ENCODE peak calls at places on chromosome 12, in seven cellular contexts. G, D, I, P, C, E and H are unnamed samples.

GRCh38 chr12:49622501-49623141 is 740 bp upstream of the PRPF40B start:
- DNase-seq in G (peak), D (no peak), I (no peak), P (peak), C (peak), E (peak), H (peak)

GRCh38 chr12:114245555-114245954 is 160.4 kb downstream of the TBX5 start:
- DNase-seq in G (no peak), D (no peak), I (peak), P (no peak), C (no peak), E (no peak), H (no peak)

GRCh38 chr12:7645395-7646177 is 20.1 kb downstream of the APOBEC1 start:
- DNase-seq in G (no peak), D (no peak), I (no peak), P (peak), C (peak), E (peak), H (no peak)

GRCh38 chr12:1846421-1847405 is 26.3 kb downstream of the LRTM2 start:
- DNase-seq in G (peak), D (no peak), I (no peak), P (no peak), C (no peak), E (no peak), H (no peak)

GRCh38 chr12:84910549-84911241 is 1.9 kb downstream of the SLC6A15 start:
- DNase-seq in G (no peak), D (no peak), I (no peak), P (no peak), C (no peak), E (no peak), H (no peak)

GRCh38 chr12:94697631-94698030 is 47.3 kb upstream of the TMCC3 start:
- DNase-seq in G (no peak), D (no peak), I (no peak), P (no peak), C (no peak), E (no peak), H (no peak)

GRCh38 chr12:122860052-122860853 is 25.0 kb downstream of the HIP1R start:
- DNase-seq in G (peak), D (peak), I (peak), P (no peak), C (peak), E (peak), H (peak)

GRCh38 chr12:76346798-76347420 is 1.3 kb downstream of the BBS10 start:
- DNase-seq in G (no peak), D (no peak), I (no peak), P (no peak), C (no peak), E (peak), H (no peak)

GRCh38 chr12:62957233-62957953 is 22.4 kb upstream of the PPM1H start:
- DNase-seq in G (no peak), D (no peak), I (no peak), P (no peak), C (no peak), E (peak), H (no peak)

GRCh38 chr12:57139796-57140649 is 7.4 kb downstream of the LRP1-AS start:
- DNase-seq in G (no peak), D (no peak), I (no peak), P (no peak), C (no peak), E (no peak), H (no peak)

GRCh38 chr12:6277982-6278438 is 32.5 kb upstream of the PLEKHG6 start:
- DNase-seq in G (no peak), D (no peak), I (no peak), P (no peak), C (peak), E (peak), H (no peak)

GRCh38 chr12:130286041-130286440 is 51.6 kb upstream of the PIWIL1 start:
- DNase-seq in G (no peak), D (no peak), I (no peak), P (no peak), C (no peak), E (no peak), H (no peak)

GRCh38 chr12:19771858-19772257 is 332.6 kb downstream of the AEBP2 start:
- DNase-seq in G (no peak), D (no peak), I (no peak), P (peak), C (no peak), E (no peak), H (no peak)

GRCh38 chr12:98939350-98939749 is 294.3 kb downstream of the APAF1 start:
- DNase-seq in G (no peak), D (peak), I (no peak), P (no peak), C (no peak), E (peak), H (no peak)

GRCh38 chr12:14289596-14289995 is 75.9 kb upstream of the ATF7IP start:
- DNase-seq in G (no peak), D (no peak), I (no peak), P (no peak), C (no peak), E (no peak), H (no peak)

GRCh38 chr12:19893514-19893913 is 454.2 kb downstream of the AEBP2 start:
- DNase-seq in G (no peak), D (no peak), I (no peak), P (peak), C (no peak), E (peak), H (no peak)

GRCh38 chr12:40444174-40444573 is 219.4 kb downstream of the LRRK2 start:
- DNase-seq in G (no peak), D (no peak), I (no peak), P (no peak), C (no peak), E (no peak), H (no peak)

GRCh38 chr12:128365831-128366231 is 98.9 kb downstream of the TMEM132C start:
- DNase-seq in G (peak), D (peak), I (no peak), P (no peak), C (no peak), E (no peak), H (no peak)

GRCh38 chr12:22684526-22685118 is 59.7 kb downstream of the ETNK1 start:
- DNase-seq in G (no peak), D (peak), I (no peak), P (no peak), C (no peak), E (peak), H (no peak)

GRCh38 chr12:52798671-52799497 is 3.0 kb upstream of the KRT3 start:
- DNase-seq in G (no peak), D (no peak), I (no peak), P (peak), C (no peak), E (no peak), H (no peak)

GRCh38 chr12:87599459-87599858 is 429.7 kb downstream of the C12orf50 start:
- DNase-seq in G (no peak), D (no peak), I (no peak), P (no peak), C (no peak), E (no peak), H (no peak)

GRCh38 chr12:109777544-109777943 is 55.7 kb downstream of the TRPV4 start:
- DNase-seq in G (no peak), D (no peak), I (no peak), P (peak), C (no peak), E (peak), H (peak)

GRCh38 chr12:49763006-49763591 is 21.7 kb downstream of the TMBIM6 start:
- DNase-seq in G (no peak), D (peak), I (peak), P (no peak), C (peak), E (peak), H (peak)

GRCh38 chr12:80679346-80680131 is 27.9 kb upstream of the MYF6 start:
- DNase-seq in G (no peak), D (no peak), I (no peak), P (no peak), C (no peak), E (no peak), H (no peak)

GRCh38 chr12:96368233-96368632 is 32.0 kb downstream of the CDK17 start:
- DNase-seq in G (no peak), D (no peak), I (no peak), P (no peak), C (no peak), E (no peak), H (no peak)

GRCh38 chr12:127125607-127126259 is 1141.2 kb upstream of the TMEM132C start:
- DNase-seq in G (no peak), D (no peak), I (no peak), P (no peak), C (peak), E (no peak), H (no peak)

GRCh38 chr12:132788375-132789098 is 26.9 kb upstream of the ANKLE2 start:
- DNase-seq in G (no peak), D (no peak), I (no peak), P (no peak), C (no peak), E (no peak), H (no peak)

GRCh38 chr12:25959069-25959961 is 833 bp downstream of the RASSF8 start:
- DNase-seq in G (peak), D (no peak), I (no peak), P (peak), C (no peak), E (peak), H (no peak)

GRCh38 chr12:51954465-51955361 is 3.2 kb downstream of the ACVR1B start:
- DNase-seq in G (peak), D (no peak), I (no peak), P (no peak), C (no peak), E (no peak), H (no peak)